ENCODE peak calls at places on chromosome 20, in five cellular contexts. N is PC-3, U is GM12865, X is left lung, J is nephron progenitor cell. V is an unnamed sample.

GRCh38 chr20:17327185-17327780 is 100.4 kb downstream of the PCSK2 start:
- DNase-seq in N (no peak), U (no peak), X (peak; percentile 68), J (peak; percentile 19), V (no peak)

GRCh38 chr20:4817230-4817671 is 95.5 kb downstream of the PRND start:
- DNase-seq in N (peak; percentile 84), U (no peak), X (no peak), J (no peak), V (no peak)

GRCh38 chr20:19737025-19737424 is 21.0 kb upstream of the RIN2 start:
- DNase-seq in N (peak; percentile 92), U (peak; percentile 36), X (no peak), J (no peak), V (no peak)

GRCh38 chr20:59583428-59584277 is 20.7 kb upstream of the PHACTR3 start:
- DNase-seq in N (no peak), U (no peak), X (no peak), J (no peak), V (no peak)

GRCh38 chr20:40635990-40636389 is 53.0 kb downstream of the MAFB start:
- DNase-seq in N (no peak), U (no peak), X (no peak), J (no peak), V (no peak)

GRCh38 chr20:31569163-31570020 is 35.7 kb upstream of the ID1 start:
- DNase-seq in N (peak; percentile 59), U (peak; percentile 62), X (no peak), J (peak; percentile 76), V (peak; percentile 43)

GRCh38 chr20:38706482-38706881 is 17.8 kb upstream of the SLC32A1 start:
- DNase-seq in N (no peak), U (no peak), X (no peak), J (peak; percentile 70), V (no peak)

GRCh38 chr20:35503281-35503680 is 26.2 kb downstream of the C20orf173 start:
- DNase-seq in N (no peak), U (no peak), X (no peak), J (no peak), V (no peak)

GRCh38 chr20:4066551-4066950 is 51.2 kb upstream of the RNF24 start:
- DNase-seq in N (no peak), U (no peak), X (no peak), J (no peak), V (no peak)

GRCh38 chr20:19593762-19594161 is 164.3 kb upstream of the RIN2 start:
- DNase-seq in N (no peak), U (no peak), X (no peak), J (no peak), V (no peak)

GRCh38 chr20:22390543-22390903 is 193.8 kb downstream of the FOXA2 start:
- DNase-seq in N (no peak), U (no peak), X (no peak), J (no peak), V (no peak)

GRCh38 chr20:17636523-17637412 is 45.3 kb downstream of the RRBP1 start:
- DNase-seq in N (no peak), U (no peak), X (no peak), J (peak; percentile 66), V (no peak)

GRCh38 chr20:25043499-25044260 is 14.3 kb downstream of the ACSS1 start:
- DNase-seq in N (no peak), U (no peak), X (no peak), J (no peak), V (no peak)

GRCh38 chr20:12394786-12395185 is 477.1 kb downstream of the BTBD3 start:
- DNase-seq in N (peak; percentile 70), U (no peak), X (no peak), J (no peak), V (no peak)

GRCh38 chr20:37245671-37246237 is 15.9 kb downstream of the GHRH start:
- DNase-seq in N (no peak), U (no peak), X (no peak), J (no peak), V (no peak)

GRCh38 chr20:38601216-38602184 is at the start of gene ARHGAP40:
- DNase-seq in N (no peak), U (peak; percentile 18), X (peak; percentile 79), J (peak; percentile 49), V (no peak)

GRCh38 chr20:58504566-58504965 is 10.6 kb downstream of the APCDD1L start:
- DNase-seq in N (no peak), U (no peak), X (no peak), J (no peak), V (no peak)

GRCh38 chr20:57957397-57958049 is 247.7 kb upstream of the PMEPA1 start:
- DNase-seq in N (no peak), U (no peak), X (no peak), J (peak; percentile 22), V (no peak)

GRCh38 chr20:41560971-41561370 is 57.2 kb downstream of the CHD6 start:
- DNase-seq in N (no peak), U (peak; percentile 4), X (no peak), J (no peak), V (no peak)

DNA sequence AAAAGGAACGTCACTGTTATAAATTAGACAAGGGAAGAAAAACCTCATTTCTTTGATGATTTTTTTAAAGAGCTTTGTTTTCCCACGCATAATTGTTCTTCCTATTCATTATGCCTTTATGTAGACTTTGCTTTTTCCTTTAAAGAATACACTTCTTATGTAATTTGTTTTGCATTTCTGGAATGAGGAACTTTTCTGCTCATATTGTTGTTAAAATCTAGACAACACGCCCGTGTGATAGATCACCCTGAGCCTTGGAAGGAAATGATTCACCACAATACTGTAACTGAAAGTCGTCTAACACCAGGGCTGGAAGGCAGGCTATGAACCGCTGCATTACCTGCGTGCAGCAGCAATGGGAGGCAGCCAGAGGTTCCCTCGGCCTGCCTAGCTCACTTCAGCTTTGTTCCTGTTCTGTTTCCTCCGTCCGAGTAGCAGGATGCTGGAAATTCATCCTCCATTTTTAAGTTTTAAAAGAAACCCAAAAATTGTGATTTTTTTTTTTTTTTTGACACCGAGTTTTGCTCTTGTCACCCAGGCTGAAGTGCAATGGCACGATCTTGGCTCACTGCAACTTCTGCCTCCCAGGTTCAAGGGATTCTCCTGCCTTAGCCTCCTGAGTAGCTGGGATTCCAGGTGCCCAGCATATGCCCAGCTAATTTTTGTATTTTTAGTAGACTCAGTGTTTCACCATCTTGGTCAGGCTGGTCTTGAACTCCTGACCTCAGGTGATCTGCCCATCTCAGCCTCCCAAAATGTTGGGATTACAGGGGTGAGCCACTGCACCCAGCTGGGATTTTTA is 49.6 kb upstream of the ZNF217 start:
- DNase-seq in N (peak; percentile 94), U (peak; percentile 93), X (no peak), J (no peak), V (no peak)
- TF ChIP-seq CTCF in N (no peak), U (no peak), X (no peak), J (no peak), V (no peak)

GRCh38 chr20:45940053-45940452 is 5.6 kb downstream of the PCIF1 start:
- DNase-seq in N (no peak), U (no peak), X (no peak), J (no peak), V (no peak)
- TF ChIP-seq CTCF in N (no peak), U (no peak), X (no peak), J (no peak), V (no peak)

DNA sequence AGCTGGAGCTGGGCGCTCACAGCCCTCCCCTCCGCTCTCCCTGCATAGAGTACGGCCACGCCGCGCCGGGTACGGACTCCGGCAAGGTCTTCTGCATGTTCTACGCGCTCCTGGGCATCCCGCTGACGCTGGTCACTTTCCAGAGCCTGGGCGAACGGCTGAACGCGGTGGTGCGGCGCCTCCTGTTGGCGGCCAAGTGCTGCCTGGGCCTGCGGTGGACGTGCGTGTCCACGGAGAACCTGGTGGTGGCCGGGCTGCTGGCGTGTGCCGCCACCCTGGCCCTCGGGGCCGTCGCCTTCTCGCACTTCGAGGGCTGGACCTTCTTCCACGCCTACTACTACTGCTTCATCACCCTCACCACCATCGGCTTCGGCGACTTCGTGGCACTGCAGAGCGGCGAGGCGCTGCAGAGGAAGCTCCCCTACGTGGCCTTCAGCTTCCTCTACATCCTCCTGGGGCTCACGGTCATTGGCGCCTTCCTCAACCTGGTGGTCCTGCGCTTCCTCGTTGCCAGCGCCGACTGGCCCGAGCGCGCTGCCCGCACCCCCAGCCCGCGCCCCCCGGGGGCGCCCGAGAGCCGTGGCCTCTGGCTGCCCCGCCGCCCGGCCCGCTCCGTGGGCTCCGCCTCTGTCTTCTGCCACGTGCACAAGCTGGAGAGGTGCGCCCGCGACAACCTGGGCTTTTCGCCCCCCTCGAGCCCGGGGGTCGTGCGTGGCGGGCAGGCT is 4.6 kb downstream of the KCNK15 start:
- DNase-seq in N (no peak), U (no peak), X (no peak), J (no peak), V (no peak)
- TF ChIP-seq CTCF in N (peak; percentile 25), U (no peak), X (peak; percentile 24), J (no peak), V (no peak)

GRCh38 chr20:56204206-56204605 is 44.3 kb upstream of the MC3R start:
- DNase-seq in N (no peak), U (no peak), X (no peak), J (no peak), V (no peak)

GRCh38 chr20:56195946-56196345 is 52.6 kb upstream of the MC3R start:
- DNase-seq in N (no peak), U (no peak), X (no peak), J (no peak), V (no peak)

GRCh38 chr20:56205350-56205749 is 43.2 kb upstream of the MC3R start:
- DNase-seq in N (no peak), U (no peak), X (no peak), J (no peak), V (no peak)

GRCh38 chr20:56202493-56203077 is 45.9 kb upstream of the MC3R start:
- DNase-seq in N (peak; percentile 64), U (no peak), X (no peak), J (no peak), V (no peak)

DNA sequence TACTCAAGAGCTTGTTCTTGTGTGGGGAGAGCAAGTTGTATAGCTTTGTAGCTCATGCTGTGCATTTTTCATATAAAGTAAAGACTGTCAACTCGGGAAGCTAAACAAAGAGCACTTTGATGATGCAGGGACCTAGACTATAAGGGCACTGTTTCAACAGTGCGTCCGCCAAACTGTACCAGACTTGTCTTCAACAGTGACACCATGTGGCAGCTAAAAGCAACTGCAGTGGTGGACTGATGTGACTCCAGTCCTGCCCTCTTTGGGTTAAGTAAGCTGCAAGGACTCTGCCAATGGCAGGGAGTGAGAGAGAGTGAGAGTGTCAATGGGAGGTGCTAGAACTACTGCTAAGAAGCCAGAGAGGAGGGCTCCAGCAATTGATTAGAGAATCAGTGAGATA is 48.1 kb upstream of the MC3R start:
- DNase-seq in N (peak; percentile 6), U (peak; percentile 10), X (no peak), J (no peak), V (no peak)
- TF ChIP-seq CTCF in N (peak; percentile 73), U (peak; percentile 20), X (no peak), J (peak; percentile 23), V (peak; percentile 26)

DNA sequence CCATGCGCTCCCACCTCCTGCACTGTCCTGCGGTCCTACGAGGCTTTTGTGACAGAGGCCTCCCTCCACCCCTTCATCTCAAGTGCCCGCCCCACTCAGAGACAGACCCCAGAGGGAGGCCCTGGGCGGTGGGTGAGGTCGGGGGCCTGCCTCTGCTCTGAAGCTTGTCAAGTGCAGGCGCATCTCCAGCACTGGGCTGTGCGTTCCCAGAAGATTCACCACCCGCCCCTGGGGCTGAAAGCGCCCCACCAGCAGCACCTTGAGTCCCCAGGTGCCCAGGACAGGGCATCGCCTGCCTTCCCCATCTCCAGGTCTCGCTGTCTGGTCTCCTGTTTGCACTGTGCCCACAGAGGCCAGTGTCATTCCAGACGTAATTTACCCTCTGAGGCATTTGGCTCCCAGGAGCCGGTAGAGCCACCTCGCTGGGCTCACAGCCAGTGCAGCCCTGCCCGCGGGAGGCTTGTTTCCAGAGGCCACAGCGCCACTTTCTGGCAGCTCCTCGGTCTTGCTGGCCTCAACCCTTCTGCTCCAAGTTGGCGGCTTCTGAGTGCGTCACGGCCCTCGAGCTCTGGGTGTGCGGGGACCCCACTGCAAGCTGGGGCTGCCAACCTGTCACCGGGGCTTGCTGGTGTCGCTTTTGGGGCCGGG is 191.1 kb downstream of the TAF4 start:
- DNase-seq in N (peak; percentile 75), U (no peak), X (peak; percentile 68), J (peak; percentile 48), V (no peak)
- TF ChIP-seq CTCF in N (peak; percentile 59), U (no peak), X (no peak), J (peak; percentile 21), V (no peak)

V was measured in mesothelial cell of epicardium.